ENCODE peak calls at places on chromosomes 3 and 15, in five cellular contexts. E is HepG2, C is GM12878, J is HCT116, Y is H1. O is an unnamed sample.

GRCh38 chr15:99509686-99510461 is 55.9 kb upstream of the MEF2A start:
- DNase-seq in E (no peak), C (no peak), J (no peak), Y (no peak), O (no peak)

GRCh38 chr15:71355268-71355667 is 240.0 kb downstream of the THSD4 start:
- DNase-seq in J (no peak), C (no peak), Y (no peak), E (no peak), O (no peak)

GRCh38 chr3:17473761-17474160 is 268.7 kb downstream of the TBC1D5 start:
- DNase-seq in J (no peak), Y (no peak), E (no peak), C (no peak), O (no peak)

GRCh38 chr3:25674670-25675069 is 10.0 kb upstream of the TOP2B start:
- DNase-seq in J (no peak), C (no peak), Y (no peak), E (no peak), O (no peak)

GRCh38 chr15:66092053-66092976 is 161.2 kb downstream of the MEGF11 start:
- DNase-seq in C (no peak), E (no peak), J (no peak), Y (no peak), O (no peak)

GRCh38 chr3:172892158-172892557 is 141.6 kb downstream of the ECT2 start:
- DNase-seq in Y (no peak), C (no peak), J (no peak), E (no peak), O (no peak)

GRCh38 chr3:106534206-106534605 is 665.4 kb upstream of the CBLB start:
- DNase-seq in E (no peak), J (no peak), C (no peak), Y (no peak), O (no peak)

GRCh38 chr3:193863657-193864323 is 270.8 kb downstream of the OPA1 start:
- DNase-seq in C (no peak), J (no peak), E (no peak), Y (no peak), O (no peak)

GRCh38 chr3:90015688-90016356 is 908.4 kb downstream of the EPHA3 start:
- DNase-seq in E (no peak), C (no peak), Y (no peak), J (no peak), O (no peak)

GRCh38 chr15:61232266-61232665 is 3.2 kb upstream of the RORA start:
- DNase-seq in E (no peak), J (no peak), Y (no peak), C (no peak), O (no peak)

GRCh38 chr3:73037369-73037699 is 24.1 kb upstream of the EBLN2 start:
- DNase-seq in E (peak; percentile 10), Y (no peak), C (no peak), J (no peak), O (peak; percentile 10)

GRCh38 chr3:134161817-134162396 is 88.8 kb downstream of the RYK start:
- DNase-seq in J (no peak), E (no peak), C (no peak), Y (peak; percentile 23), O (no peak)

DNA sequence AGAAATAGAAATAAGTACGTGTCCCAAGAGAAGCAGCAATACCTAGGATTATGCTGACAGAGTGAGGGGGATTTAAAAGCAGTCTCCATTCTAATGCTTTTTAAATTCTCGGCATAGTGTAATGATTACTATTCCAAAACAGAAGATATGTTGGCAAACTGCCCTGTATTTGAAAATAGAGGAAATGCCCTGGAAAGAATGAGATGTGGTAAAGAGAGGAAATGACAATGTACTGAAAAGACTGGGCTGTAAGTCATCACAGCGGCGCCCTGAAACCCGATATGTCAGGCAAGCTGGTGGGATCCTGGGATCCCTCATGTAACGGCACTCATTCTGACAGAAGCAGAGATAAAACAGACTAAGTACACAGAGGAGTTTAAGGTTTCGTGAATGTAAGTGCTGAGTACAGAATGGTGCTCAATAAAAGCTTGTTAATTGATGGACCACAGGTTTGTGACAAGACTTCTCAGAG is 91.2 kb downstream of the NFKBIZ start:
- DNase-seq in C (no peak), J (no peak), E (no peak), Y (no peak), O (no peak)
- TF ChIP-seq ATF3 in C (no peak), J (no peak), E (no peak), Y (no peak), O (no peak)

GRCh38 chr15:93420050-93420452 is 331.0 kb upstream of the RGMA start:
- DNase-seq in Y (peak; percentile 5), C (no peak), E (no peak), J (no peak), O (no peak)

GRCh38 chr15:93422476-93422875 is 333.5 kb upstream of the RGMA start:
- DNase-seq in E (no peak), C (no peak), J (no peak), Y (no peak), O (no peak)

GRCh38 chr15:93420477-93420876 is 331.5 kb upstream of the RGMA start:
- DNase-seq in Y (no peak), C (no peak), J (no peak), E (no peak), O (no peak)

GRCh38 chr15:93428135-93428534 is 339.1 kb upstream of the RGMA start:
- DNase-seq in Y (no peak), C (no peak), E (no peak), J (peak; percentile 19), O (no peak)

DNA sequence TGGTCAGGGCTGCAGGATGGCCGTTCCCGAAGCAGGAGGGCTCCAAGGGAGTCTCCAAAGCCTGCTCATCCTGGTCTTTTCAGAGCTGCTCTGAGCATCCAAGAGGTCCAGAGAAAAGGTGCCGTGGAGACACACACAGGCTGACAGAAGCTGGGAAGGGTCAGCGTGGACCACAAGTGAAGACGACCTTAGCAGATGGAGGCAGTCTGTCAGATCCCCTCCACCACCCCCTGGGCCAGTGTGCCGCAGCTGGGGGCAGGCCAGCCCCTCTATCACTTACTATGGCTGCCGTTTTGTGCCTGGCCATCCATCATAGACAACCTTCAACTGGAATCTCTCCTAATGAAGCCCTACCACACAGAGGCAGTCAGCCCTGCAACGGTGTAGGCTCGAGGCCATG is 335.1 kb upstream of the RGMA start:
- DNase-seq in J (no peak), E (no peak), Y (no peak), C (no peak), O (no peak)
- H3K79me2 ChIP-seq in J (no peaks in the 10 kb centered on the region), E (no peaks in the 10 kb centered on the region), Y (no peaks in the 10 kb centered on the region), C (no peaks in the 10 kb centered on the region), O (no peaks in the 10 kb centered on the region)

DNA sequence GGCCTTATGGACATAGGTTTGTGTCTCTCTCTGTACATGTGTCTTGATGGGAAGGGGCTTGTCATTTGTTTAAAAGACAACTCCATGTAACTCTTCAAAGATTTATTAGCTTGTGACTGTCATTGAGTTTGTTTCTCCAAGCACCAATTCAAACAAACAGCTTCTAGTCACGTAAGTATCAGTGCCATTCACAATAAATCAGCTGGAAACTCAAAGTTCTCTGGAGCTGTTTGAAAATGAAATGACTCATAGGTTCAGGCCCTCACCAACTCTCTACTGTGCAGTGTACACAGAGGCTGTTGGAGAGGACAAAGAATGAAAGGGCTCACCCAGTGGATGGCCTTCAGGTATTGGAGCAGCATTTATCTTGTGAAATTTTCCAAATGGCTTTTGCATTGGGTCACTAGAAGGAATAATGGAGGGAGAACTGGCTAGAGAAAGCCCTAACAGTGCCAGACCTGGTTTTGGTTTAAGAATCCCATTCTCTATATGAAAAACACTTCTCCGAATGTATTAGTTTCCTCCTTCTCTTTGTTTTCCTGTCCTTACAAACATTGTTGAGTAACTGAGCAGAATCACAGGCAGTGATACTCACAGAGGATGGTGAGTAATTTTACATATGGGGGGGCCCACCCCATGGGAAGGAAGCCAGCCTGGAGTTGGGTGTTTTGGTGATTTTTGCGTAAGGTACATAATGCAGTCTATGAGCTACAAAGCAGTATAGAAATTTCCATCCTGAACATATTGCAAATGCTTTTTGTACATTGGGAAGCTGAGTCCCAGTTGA is 476.5 kb downstream of the AGBL1 start:
- DNase-seq in Y (no peak), C (no peak), J (no peak), E (peak; percentile 50), O (no peak)
- TF ChIP-seq ATF3 in Y (no peak), C (no peak), J (no peak), E (no peak), O (no peak)

GRCh38 chr3:195139876-195140240 is 131.1 kb downstream of the XXYLT1 start:
- DNase-seq in J (no peak), C (no peak), Y (no peak), E (no peak), O (peak; percentile 47)

GRCh38 chr3:195137638-195138588 is 133.0 kb downstream of the XXYLT1 start:
- DNase-seq in C (no peak), Y (no peak), E (no peak), J (no peak), O (no peak)

GRCh38 chr3:195133462-195133861 is 137.5 kb downstream of the XXYLT1 start:
- DNase-seq in Y (no peak), J (no peak), E (no peak), C (no peak), O (no peak)

GRCh38 chr3:195139091-195139875 is 131.7 kb downstream of the XXYLT1 start:
- DNase-seq in Y (no peak), J (no peak), E (no peak), C (no peak), O (no peak)

GRCh38 chr3:195135921-195136320 is 135.0 kb downstream of the XXYLT1 start:
- DNase-seq in C (no peak), E (no peak), J (no peak), Y (no peak), O (no peak)
- H3K79me2 ChIP-seq in C (peaks cover 2% of the 10 kb centered on the region), E (no peaks in the 10 kb centered on the region), J (no peaks in the 10 kb centered on the region), Y (no peaks in the 10 kb centered on the region), O (no peaks in the 10 kb centered on the region)

GRCh38 chr3:128297401-128298138 is 144.3 kb downstream of the EEFSEC start:
- DNase-seq in C (no peak), E (no peak), Y (no peak), J (no peak), O (no peak)

GRCh38 chr3:128293930-128294329 is 140.6 kb downstream of the EEFSEC start:
- DNase-seq in J (no peak), Y (no peak), C (no peak), E (no peak), O (no peak)

GRCh38 chr3:128301186-128302023 is 148.1 kb downstream of the EEFSEC start:
- DNase-seq in J (no peak), C (no peak), Y (no peak), E (no peak), O (no peak)

GRCh38 chr3:128294999-128295468 is 141.8 kb downstream of the EEFSEC start:
- DNase-seq in C (no peak), Y (no peak), E (no peak), J (no peak), O (no peak)

GRCh38 chr3:128296469-128297251 is 143.4 kb downstream of the EEFSEC start:
- DNase-seq in J (no peak), C (no peak), E (no peak), Y (no peak), O (no peak)
- TF ChIP-seq ATF3 in J (no peak), C (no peak), E (no peak), Y (no peak), O (no peak)

DNA sequence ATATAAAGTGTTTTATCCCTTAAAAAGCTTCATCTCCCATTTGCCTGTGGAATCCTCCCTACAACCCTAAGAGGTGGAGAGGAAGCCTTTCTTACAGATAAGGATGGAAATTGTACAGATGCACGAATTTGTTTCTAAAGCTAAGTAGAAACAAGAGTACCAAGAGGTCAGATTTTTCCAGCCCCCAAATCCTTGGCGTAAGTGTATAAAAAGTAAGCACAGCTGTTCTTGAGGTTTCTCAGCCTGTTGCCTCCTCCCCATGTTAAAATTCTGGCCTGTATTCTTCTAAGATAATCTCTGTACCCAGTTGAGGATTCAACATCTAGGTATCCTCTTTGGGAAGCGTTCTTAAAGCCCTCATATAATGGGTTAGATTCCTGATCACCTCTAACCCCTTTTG is 34.9 kb downstream of the RAB7A start:
- DNase-seq in C (no peak), J (no peak), E (no peak), Y (no peak), O (no peak)
- H3K79me2 ChIP-seq in C (peaks cover 44% of the 10 kb centered on the region), J (peaks cover 88% of the 10 kb centered on the region), E (peaks cover 73% of the 10 kb centered on the region), Y (peaks cover 3% of the 10 kb centered on the region), O (peaks cover 86% of the 10 kb centered on the region)

O was measured in K562.